ENCODE peak calls at places on chromosomes 13 and 19, in four cellular contexts. X is cardiac fibroblast; F is ovary; M is CD8-positive, alpha-beta T cell. R is an unnamed sample.

GRCh38 chr13:57631607-57632275 is at the start of gene PCDH17:
- DNase-seq in X (peak), M (no peak), F (no peak), R (no peak)

GRCh38 chr19:41299755-41300089 is 10.2 kb upstream of the CCDC97 start:
- DNase-seq in F (peak), M (peak), X (peak), R (no peak)

GRCh38 chr19:1076046-1076386 is 9.0 kb downstream of the ARHGAP45 start:
- DNase-seq in X (no peak), F (no peak), M (no peak), R (no peak)

GRCh38 chr19:13850910-13851753 is 25.8 kb upstream of the NANOS3 start:
- DNase-seq in X (peak), M (peak), F (peak), R (no peak)

GRCh38 chr13:46168341-46168740 is 13.6 kb downstream of the LCP1 start:
- DNase-seq in X (peak), F (no peak), M (no peak), R (no peak)

GRCh38 chr13:24982333-24982999 is 113.5 kb upstream of the PABPC3 start:
- DNase-seq in M (no peak), F (no peak), X (no peak), R (no peak)

GRCh38 chr19:3642987-3643386 is 16.4 kb upstream of the CACTIN start:
- DNase-seq in X (no peak), F (no peak), M (no peak), R (peak)

GRCh38 chr19:23222998-23223652 is 27.1 kb downstream of the ZNF724 start:
- DNase-seq in X (no peak), M (no peak), F (no peak), R (no peak)

GRCh38 chr19:48918801-48919247 is 14.7 kb upstream of the DHDH start:
- DNase-seq in F (no peak), M (peak), X (no peak), R (no peak)

GRCh38 chr13:30119476-30119875 is 187.9 kb downstream of the KATNAL1 start:
- DNase-seq in F (no peak), X (peak), M (no peak), R (no peak)

GRCh38 chr19:10766681-10767201 is 48.9 kb downstream of the DNM2 start:
- DNase-seq in X (peak), F (peak), M (no peak), R (no peak)

GRCh38 chr19:32917612-32917996 is 48.0 kb upstream of the SLC7A9 start:
- DNase-seq in M (no peak), F (no peak), X (no peak), R (no peak)

GRCh38 chr19:1646931-1647663 is 5.3 kb downstream of the TCF3 start:
- DNase-seq in M (no peak), X (no peak), F (peak), R (no peak)

GRCh38 chr19:48965806-48966540 is 864 bp downstream of the FTL start:
- DNase-seq in M (peak), F (peak), X (peak), R (peak)

GRCh38 chr13:40985596-40986327 is 33.4 kb downstream of the ELF1 start:
- DNase-seq in F (no peak), M (no peak), X (no peak), R (no peak)

GRCh38 chr19:46288896-46289588 is 7.8 kb upstream of the HIF3A start:
- DNase-seq in M (no peak), X (peak), F (no peak), R (no peak)

GRCh38 chr13:44159633-44160279 is 213.9 kb upstream of the SERP2 start:
- DNase-seq in F (no peak), X (peak), M (no peak), R (no peak)

GRCh38 chr13:68727165-68727564 is 1380.5 kb upstream of the ATXN8OS start:
- DNase-seq in M (no peak), F (no peak), X (no peak), R (no peak)

GRCh38 chr13:37293295-37293694 is 187.8 kb upstream of the CSNK1A1L start:
- DNase-seq in M (no peak), F (no peak), X (no peak), R (no peak)

GRCh38 chr13:89066868-89067466 is 1395.8 kb downstream of the SLITRK5 start:
- DNase-seq in X (peak), M (no peak), F (no peak), R (peak)

GRCh38 chr19:3743486-3743885 is 18.0 kb downstream of the APBA3 start:
- DNase-seq in X (no peak), M (no peak), F (no peak), R (no peak)

GRCh38 chr19:14023404-14024235 is 4.3 kb upstream of the RLN3 start:
- DNase-seq in F (no peak), M (no peak), X (peak), R (peak)

GRCh38 chr13:40220299-40220935 is 446.0 kb downstream of the FOXO1 start:
- DNase-seq in F (no peak), M (no peak), X (peak), R (no peak)

GRCh38 chr19:4499855-4500254 is 18.4 kb downstream of the PLIN4 start:
- DNase-seq in M (no peak), F (no peak), X (no peak), R (no peak)

GRCh38 chr13:46831588-46832194 is 34.7 kb upstream of the ESD start:
- DNase-seq in F (no peak), M (peak), X (peak), R (peak)

GRCh38 chr19:681029-681626 is 4.9 kb downstream of the FSTL3 start:
- DNase-seq in M (peak), F (peak), X (peak), R (no peak)

GRCh38 chr19:8526345-8527062 is 12.5 kb upstream of the ZNF414 start:
- DNase-seq in F (peak), X (peak), M (no peak), R (peak)

GRCh38 chr19:48975947-48976847 is 11.1 kb downstream of the FTL start:
- DNase-seq in X (no peak), F (no peak), M (no peak), R (no peak)

GRCh38 chr19:49921871-49922755 is 6.9 kb upstream of the ATF5 start:
- DNase-seq in M (no peak), F (no peak), X (peak), R (no peak)

GRCh38 chr19:30446844-30447243 is 74.7 kb downstream of the ZNF536 start:
- DNase-seq in F (no peak), M (no peak), X (no peak), R (no peak)

GRCh38 chr13:113952983-113953520 is 20.8 kb downstream of the C13orf46 start:
- DNase-seq in M (no peak), X (no peak), F (peak), R (no peak)

GRCh38 chr13:109123971-109124370 is 494.6 kb downstream of the MYO16 start:
- DNase-seq in F (no peak), M (no peak), X (no peak), R (no peak)

GRCh38 chr13:39119422-39119821 is 81.2 kb downstream of the NHLRC3 start:
- DNase-seq in M (no peak), X (no peak), F (no peak), R (no peak)

GRCh38 chr13:43376596-43376995 is 353.2 kb downstream of the DNAJC15 start:
- DNase-seq in F (no peak), M (no peak), X (no peak), R (no peak)

GRCh38 chr13:107964356-107964755 is 251.0 kb downstream of the LIG4 start:
- DNase-seq in X (peak), F (no peak), M (no peak), R (peak)

GRCh38 chr13:37618554-37618953 is 20.0 kb upstream of the POSTN start:
- DNase-seq in F (no peak), X (peak), M (no peak), R (no peak)